ENCODE peak calls at places on chromosomes 13 and 19, in eight cellular contexts. One of them, this sample, is unnamed.

GRCh38 chr19:35478794-35479193 is 11.5 kb downstream of the KRTDAP start:
- DNase-seq in AG09319: no peak
- DNase-seq in naive thymus-derived CD8-positive, alpha-beta T cell: no peak
- DNase-seq in NCI-H1092: no peak
- DNase-seq in osteoblast: no peak
- DNase-seq in stimulated activated CD8-positive, alpha-beta memory T cell treated with anti-CD3 and anti-CD28 coated beads, Interleukin-4, amount 100 ng/mL, for 1 hour: no peak
- DNase-seq in dermis microvascular lymphatic vessel endothelial cell: no peak
- DNase-seq in DMS153: no peak
- DNase-seq in this sample: no peak

GRCh38 chr19:11422163-11423068 is 3.3 kb upstream of the RGL3 start:
- DNase-seq in AG09319: no peak
- DNase-seq in naive thymus-derived CD8-positive, alpha-beta T cell: peak; percentile 55
- DNase-seq in NCI-H1092: no peak
- DNase-seq in osteoblast: peak; percentile 92
- DNase-seq in stimulated activated CD8-positive, alpha-beta memory T cell treated with anti-CD3 and anti-CD28 coated beads, Interleukin-4, amount 100 ng/mL, for 1 hour: no peak
- DNase-seq in dermis microvascular lymphatic vessel endothelial cell: no peak
- DNase-seq in DMS153: peak; percentile 49
- DNase-seq in this sample: no peak

GRCh38 chr19:42254083-42254849 is 662 bp downstream of the ERF start:
- DNase-seq in AG09319: no peak
- DNase-seq in naive thymus-derived CD8-positive, alpha-beta T cell: peak; percentile 85
- DNase-seq in NCI-H1092: no peak
- DNase-seq in osteoblast: peak; percentile 90
- DNase-seq in stimulated activated CD8-positive, alpha-beta memory T cell treated with anti-CD3 and anti-CD28 coated beads, Interleukin-4, amount 100 ng/mL, for 1 hour: peak; percentile 49
- DNase-seq in dermis microvascular lymphatic vessel endothelial cell: peak; percentile 69
- DNase-seq in DMS153: no peak
- DNase-seq in this sample: peak; percentile 68

GRCh38 chr13:75702476-75702875 is 66.3 kb downstream of the LMO7 start:
- DNase-seq in AG09319: no peak
- DNase-seq in naive thymus-derived CD8-positive, alpha-beta T cell: no peak
- DNase-seq in NCI-H1092: no peak
- DNase-seq in osteoblast: no peak
- DNase-seq in stimulated activated CD8-positive, alpha-beta memory T cell treated with anti-CD3 and anti-CD28 coated beads, Interleukin-4, amount 100 ng/mL, for 1 hour: no peak
- DNase-seq in dermis microvascular lymphatic vessel endothelial cell: no peak
- DNase-seq in DMS153: no peak
- DNase-seq in this sample: no peak

GRCh38 chr13:113816248-113816924 is 47.5 kb downstream of the GAS6 start:
- DNase-seq in AG09319: no peak
- DNase-seq in naive thymus-derived CD8-positive, alpha-beta T cell: no peak
- DNase-seq in NCI-H1092: no peak
- DNase-seq in osteoblast: no peak
- DNase-seq in stimulated activated CD8-positive, alpha-beta memory T cell treated with anti-CD3 and anti-CD28 coated beads, Interleukin-4, amount 100 ng/mL, for 1 hour: no peak
- DNase-seq in dermis microvascular lymphatic vessel endothelial cell: peak; percentile 28
- DNase-seq in DMS153: no peak
- DNase-seq in this sample: peak; percentile 27

GRCh38 chr13:37878496-37878895 is 8.9 kb upstream of the TRPC4 start:
- DNase-seq in AG09319: no peak
- DNase-seq in naive thymus-derived CD8-positive, alpha-beta T cell: no peak
- DNase-seq in NCI-H1092: no peak
- DNase-seq in osteoblast: no peak
- DNase-seq in stimulated activated CD8-positive, alpha-beta memory T cell treated with anti-CD3 and anti-CD28 coated beads, Interleukin-4, amount 100 ng/mL, for 1 hour: no peak
- DNase-seq in dermis microvascular lymphatic vessel endothelial cell: no peak
- DNase-seq in DMS153: no peak
- DNase-seq in this sample: no peak

GRCh38 chr19:50835103-50835784 is 1.9 kb upstream of the KLK15 start:
- DNase-seq in AG09319: no peak
- DNase-seq in naive thymus-derived CD8-positive, alpha-beta T cell: no peak
- DNase-seq in NCI-H1092: no peak
- DNase-seq in osteoblast: no peak
- DNase-seq in stimulated activated CD8-positive, alpha-beta memory T cell treated with anti-CD3 and anti-CD28 coated beads, Interleukin-4, amount 100 ng/mL, for 1 hour: no peak
- DNase-seq in dermis microvascular lymphatic vessel endothelial cell: no peak
- DNase-seq in DMS153: peak; percentile 15
- DNase-seq in this sample: no peak

GRCh38 chr19:45569619-45570421 is 14.8 kb downstream of the OPA3 start:
- DNase-seq in AG09319: no peak
- DNase-seq in naive thymus-derived CD8-positive, alpha-beta T cell: peak; percentile 53
- DNase-seq in NCI-H1092: no peak
- DNase-seq in osteoblast: no peak
- DNase-seq in stimulated activated CD8-positive, alpha-beta memory T cell treated with anti-CD3 and anti-CD28 coated beads, Interleukin-4, amount 100 ng/mL, for 1 hour: no peak
- DNase-seq in dermis microvascular lymphatic vessel endothelial cell: peak; percentile 36
- DNase-seq in DMS153: no peak
- DNase-seq in this sample: peak; percentile 52

GRCh38 chr19:55581145-55581827 is 638 bp upstream of the ZNF579 start:
- DNase-seq in AG09319: no peak
- DNase-seq in naive thymus-derived CD8-positive, alpha-beta T cell: no peak
- DNase-seq in NCI-H1092: no peak
- DNase-seq in osteoblast: peak; percentile 62
- DNase-seq in stimulated activated CD8-positive, alpha-beta memory T cell treated with anti-CD3 and anti-CD28 coated beads, Interleukin-4, amount 100 ng/mL, for 1 hour: no peak
- DNase-seq in dermis microvascular lymphatic vessel endothelial cell: peak; percentile 14
- DNase-seq in DMS153: no peak
- DNase-seq in this sample: peak; percentile 22

GRCh38 chr19:14405380-14405757 is 13.8 kb downstream of the DDX39A start:
- DNase-seq in AG09319: no peak
- DNase-seq in naive thymus-derived CD8-positive, alpha-beta T cell: no peak
- DNase-seq in NCI-H1092: no peak
- DNase-seq in osteoblast: no peak
- DNase-seq in stimulated activated CD8-positive, alpha-beta memory T cell treated with anti-CD3 and anti-CD28 coated beads, Interleukin-4, amount 100 ng/mL, for 1 hour: no peak
- DNase-seq in dermis microvascular lymphatic vessel endothelial cell: no peak
- DNase-seq in DMS153: no peak
- DNase-seq in this sample: no peak

GRCh38 chr19:14632286-14632685 is 42.4 kb downstream of the ADGRE3 start:
- DNase-seq in AG09319: no peak
- DNase-seq in naive thymus-derived CD8-positive, alpha-beta T cell: peak; percentile 17
- DNase-seq in NCI-H1092: no peak
- DNase-seq in osteoblast: no peak
- DNase-seq in stimulated activated CD8-positive, alpha-beta memory T cell treated with anti-CD3 and anti-CD28 coated beads, Interleukin-4, amount 100 ng/mL, for 1 hour: no peak
- DNase-seq in dermis microvascular lymphatic vessel endothelial cell: peak; percentile 30
- DNase-seq in DMS153: no peak
- DNase-seq in this sample: peak; percentile 39

GRCh38 chr19:47093841-47094240 is 19.7 kb downstream of the ZC3H4 start:
- DNase-seq in AG09319: no peak
- DNase-seq in naive thymus-derived CD8-positive, alpha-beta T cell: no peak
- DNase-seq in NCI-H1092: no peak
- DNase-seq in osteoblast: no peak
- DNase-seq in stimulated activated CD8-positive, alpha-beta memory T cell treated with anti-CD3 and anti-CD28 coated beads, Interleukin-4, amount 100 ng/mL, for 1 hour: no peak
- DNase-seq in dermis microvascular lymphatic vessel endothelial cell: no peak
- DNase-seq in DMS153: no peak
- DNase-seq in this sample: no peak

GRCh38 chr13:75881109-75881775 is 245.1 kb downstream of the LMO7 start:
- DNase-seq in AG09319: peak; percentile 97
- DNase-seq in naive thymus-derived CD8-positive, alpha-beta T cell: no peak
- DNase-seq in NCI-H1092: no peak
- DNase-seq in osteoblast: no peak
- DNase-seq in stimulated activated CD8-positive, alpha-beta memory T cell treated with anti-CD3 and anti-CD28 coated beads, Interleukin-4, amount 100 ng/mL, for 1 hour: no peak
- DNase-seq in dermis microvascular lymphatic vessel endothelial cell: no peak
- DNase-seq in DMS153: no peak
- DNase-seq in this sample: no peak

GRCh38 chr19:45115809-45116615 is 23.0 kb downstream of the PPP1R37 start:
- DNase-seq in AG09319: no peak
- DNase-seq in naive thymus-derived CD8-positive, alpha-beta T cell: no peak
- DNase-seq in NCI-H1092: peak; percentile 35
- DNase-seq in osteoblast: no peak
- DNase-seq in stimulated activated CD8-positive, alpha-beta memory T cell treated with anti-CD3 and anti-CD28 coated beads, Interleukin-4, amount 100 ng/mL, for 1 hour: no peak
- DNase-seq in dermis microvascular lymphatic vessel endothelial cell: no peak
- DNase-seq in DMS153: peak; percentile 91
- DNase-seq in this sample: no peak

GRCh38 chr19:38252385-38252784 is 3.8 kb downstream of the PPP1R14A start:
- DNase-seq in AG09319: no peak
- DNase-seq in naive thymus-derived CD8-positive, alpha-beta T cell: no peak
- DNase-seq in NCI-H1092: no peak
- DNase-seq in osteoblast: peak; percentile 68
- DNase-seq in stimulated activated CD8-positive, alpha-beta memory T cell treated with anti-CD3 and anti-CD28 coated beads, Interleukin-4, amount 100 ng/mL, for 1 hour: no peak
- DNase-seq in dermis microvascular lymphatic vessel endothelial cell: no peak
- DNase-seq in DMS153: no peak
- DNase-seq in this sample: no peak

GRCh38 chr13:113860051-113860471 is 3.8 kb downstream of the GAS6 start:
- DNase-seq in AG09319: no peak
- DNase-seq in naive thymus-derived CD8-positive, alpha-beta T cell: no peak
- DNase-seq in NCI-H1092: no peak
- DNase-seq in osteoblast: no peak
- DNase-seq in stimulated activated CD8-positive, alpha-beta memory T cell treated with anti-CD3 and anti-CD28 coated beads, Interleukin-4, amount 100 ng/mL, for 1 hour: no peak
- DNase-seq in dermis microvascular lymphatic vessel endothelial cell: no peak
- DNase-seq in DMS153: no peak
- DNase-seq in this sample: no peak

GRCh38 chr13:50129923-50130685 is 114.9 kb downstream of the KCNRG start:
- DNase-seq in AG09319: no peak
- DNase-seq in naive thymus-derived CD8-positive, alpha-beta T cell: peak; percentile 36
- DNase-seq in NCI-H1092: no peak
- DNase-seq in osteoblast: peak; percentile 95
- DNase-seq in stimulated activated CD8-positive, alpha-beta memory T cell treated with anti-CD3 and anti-CD28 coated beads, Interleukin-4, amount 100 ng/mL, for 1 hour: no peak
- DNase-seq in dermis microvascular lymphatic vessel endothelial cell: no peak
- DNase-seq in DMS153: no peak
- DNase-seq in this sample: peak; percentile 59

GRCh38 chr13:95485518-95486144 is 66.9 kb upstream of the CLDN10 start:
- DNase-seq in AG09319: no peak
- DNase-seq in naive thymus-derived CD8-positive, alpha-beta T cell: no peak
- DNase-seq in NCI-H1092: no peak
- DNase-seq in osteoblast: no peak
- DNase-seq in stimulated activated CD8-positive, alpha-beta memory T cell treated with anti-CD3 and anti-CD28 coated beads, Interleukin-4, amount 100 ng/mL, for 1 hour: no peak
- DNase-seq in dermis microvascular lymphatic vessel endothelial cell: peak; percentile 82
- DNase-seq in DMS153: no peak
- DNase-seq in this sample: peak; percentile 84

GRCh38 chr19:35404879-35405622 is 34.2 kb downstream of the GPR42 start:
- DNase-seq in AG09319: peak; percentile 43
- DNase-seq in naive thymus-derived CD8-positive, alpha-beta T cell: no peak
- DNase-seq in NCI-H1092: no peak
- DNase-seq in osteoblast: peak; percentile 93
- DNase-seq in stimulated activated CD8-positive, alpha-beta memory T cell treated with anti-CD3 and anti-CD28 coated beads, Interleukin-4, amount 100 ng/mL, for 1 hour: no peak
- DNase-seq in dermis microvascular lymphatic vessel endothelial cell: no peak
- DNase-seq in DMS153: no peak
- DNase-seq in this sample: no peak

GRCh38 chr13:73985789-73986188 is 148.4 kb downstream of the KLF12 start:
- DNase-seq in AG09319: no peak
- DNase-seq in naive thymus-derived CD8-positive, alpha-beta T cell: peak; percentile 50
- DNase-seq in NCI-H1092: no peak
- DNase-seq in osteoblast: no peak
- DNase-seq in stimulated activated CD8-positive, alpha-beta memory T cell treated with anti-CD3 and anti-CD28 coated beads, Interleukin-4, amount 100 ng/mL, for 1 hour: no peak
- DNase-seq in dermis microvascular lymphatic vessel endothelial cell: no peak
- DNase-seq in DMS153: no peak
- DNase-seq in this sample: no peak

GRCh38 chr19:33703821-33704220 is 82.1 kb downstream of the CHST8 start:
- DNase-seq in AG09319: no peak
- DNase-seq in naive thymus-derived CD8-positive, alpha-beta T cell: no peak
- DNase-seq in NCI-H1092: no peak
- DNase-seq in osteoblast: no peak
- DNase-seq in stimulated activated CD8-positive, alpha-beta memory T cell treated with anti-CD3 and anti-CD28 coated beads, Interleukin-4, amount 100 ng/mL, for 1 hour: no peak
- DNase-seq in dermis microvascular lymphatic vessel endothelial cell: no peak
- DNase-seq in DMS153: no peak
- DNase-seq in this sample: no peak

GRCh38 chr13:44306401-44307192 is 67.0 kb upstream of the SERP2 start:
- DNase-seq in AG09319: peak; percentile 75
- DNase-seq in naive thymus-derived CD8-positive, alpha-beta T cell: peak; percentile 39
- DNase-seq in NCI-H1092: peak; percentile 33
- DNase-seq in osteoblast: peak; percentile 76
- DNase-seq in stimulated activated CD8-positive, alpha-beta memory T cell treated with anti-CD3 and anti-CD28 coated beads, Interleukin-4, amount 100 ng/mL, for 1 hour: no peak
- DNase-seq in dermis microvascular lymphatic vessel endothelial cell: peak; percentile 96
- DNase-seq in DMS153: peak; percentile 54
- DNase-seq in this sample: peak; percentile 20

GRCh38 chr13:80361883-80362327 is 21.0 kb upstream of the SPRY2 start:
- DNase-seq in AG09319: no peak
- DNase-seq in naive thymus-derived CD8-positive, alpha-beta T cell: no peak
- DNase-seq in NCI-H1092: peak; percentile 18
- DNase-seq in osteoblast: peak; percentile 48
- DNase-seq in stimulated activated CD8-positive, alpha-beta memory T cell treated with anti-CD3 and anti-CD28 coated beads, Interleukin-4, amount 100 ng/mL, for 1 hour: no peak
- DNase-seq in dermis microvascular lymphatic vessel endothelial cell: peak; percentile 25
- DNase-seq in DMS153: peak; percentile 33
- DNase-seq in this sample: peak; percentile 38

GRCh38 chr19:45999653-46000121 is 4.4 kb downstream of the CCDC61 start:
- DNase-seq in AG09319: no peak
- DNase-seq in naive thymus-derived CD8-positive, alpha-beta T cell: no peak
- DNase-seq in NCI-H1092: no peak
- DNase-seq in osteoblast: no peak
- DNase-seq in stimulated activated CD8-positive, alpha-beta memory T cell treated with anti-CD3 and anti-CD28 coated beads, Interleukin-4, amount 100 ng/mL, for 1 hour: no peak
- DNase-seq in dermis microvascular lymphatic vessel endothelial cell: peak; percentile 29
- DNase-seq in DMS153: peak; percentile 64
- DNase-seq in this sample: peak; percentile 32

GRCh38 chr13:44763604-44764311 is 187.6 kb upstream of the TSC22D1 start:
- DNase-seq in AG09319: no peak
- DNase-seq in naive thymus-derived CD8-positive, alpha-beta T cell: no peak
- DNase-seq in NCI-H1092: no peak
- DNase-seq in osteoblast: peak; percentile 23
- DNase-seq in stimulated activated CD8-positive, alpha-beta memory T cell treated with anti-CD3 and anti-CD28 coated beads, Interleukin-4, amount 100 ng/mL, for 1 hour: no peak
- DNase-seq in dermis microvascular lymphatic vessel endothelial cell: peak; percentile 40
- DNase-seq in DMS153: no peak
- DNase-seq in this sample: peak; percentile 65

GRCh38 chr19:10419646-10420443 is 493 bp upstream of the PDE4A start:
- DNase-seq in AG09319: no peak
- DNase-seq in naive thymus-derived CD8-positive, alpha-beta T cell: peak; percentile 61
- DNase-seq in NCI-H1092: no peak
- DNase-seq in osteoblast: peak; percentile 95
- DNase-seq in stimulated activated CD8-positive, alpha-beta memory T cell treated with anti-CD3 and anti-CD28 coated beads, Interleukin-4, amount 100 ng/mL, for 1 hour: no peak
- DNase-seq in dermis microvascular lymphatic vessel endothelial cell: peak; percentile 65
- DNase-seq in DMS153: no peak
- DNase-seq in this sample: peak; percentile 76

GRCh38 chr13:25207291-25207690 is 35.2 kb upstream of the AMER2 start:
- DNase-seq in AG09319: no peak
- DNase-seq in naive thymus-derived CD8-positive, alpha-beta T cell: no peak
- DNase-seq in NCI-H1092: no peak
- DNase-seq in osteoblast: no peak
- DNase-seq in stimulated activated CD8-positive, alpha-beta memory T cell treated with anti-CD3 and anti-CD28 coated beads, Interleukin-4, amount 100 ng/mL, for 1 hour: no peak
- DNase-seq in dermis microvascular lymphatic vessel endothelial cell: no peak
- DNase-seq in DMS153: no peak
- DNase-seq in this sample: no peak

GRCh38 chr19:48569814-48570213 is 17.8 kb downstream of the SULT2B1 start:
- DNase-seq in AG09319: no peak
- DNase-seq in naive thymus-derived CD8-positive, alpha-beta T cell: no peak
- DNase-seq in NCI-H1092: no peak
- DNase-seq in osteoblast: peak; percentile 19
- DNase-seq in stimulated activated CD8-positive, alpha-beta memory T cell treated with anti-CD3 and anti-CD28 coated beads, Interleukin-4, amount 100 ng/mL, for 1 hour: no peak
- DNase-seq in dermis microvascular lymphatic vessel endothelial cell: no peak
- DNase-seq in DMS153: no peak
- DNase-seq in this sample: no peak

GRCh38 chr19:49347835-49348234 is 12.6 kb downstream of the CD37 start:
- DNase-seq in AG09319: peak; percentile 32
- DNase-seq in naive thymus-derived CD8-positive, alpha-beta T cell: no peak
- DNase-seq in NCI-H1092: no peak
- DNase-seq in osteoblast: peak; percentile 93
- DNase-seq in stimulated activated CD8-positive, alpha-beta memory T cell treated with anti-CD3 and anti-CD28 coated beads, Interleukin-4, amount 100 ng/mL, for 1 hour: no peak
- DNase-seq in dermis microvascular lymphatic vessel endothelial cell: peak; percentile 32
- DNase-seq in DMS153: no peak
- DNase-seq in this sample: peak; percentile 44

GRCh38 chr13:46295531-46296464 is 84.1 kb downstream of the LRRC63 start:
- DNase-seq in AG09319: peak; percentile 92
- DNase-seq in naive thymus-derived CD8-positive, alpha-beta T cell: peak; percentile 91
- DNase-seq in NCI-H1092: no peak
- DNase-seq in osteoblast: peak; percentile 76
- DNase-seq in stimulated activated CD8-positive, alpha-beta memory T cell treated with anti-CD3 and anti-CD28 coated beads, Interleukin-4, amount 100 ng/mL, for 1 hour: peak; percentile 15
- DNase-seq in dermis microvascular lymphatic vessel endothelial cell: peak; percentile 75
- DNase-seq in DMS153: no peak
- DNase-seq in this sample: peak; percentile 58

GRCh38 chr13:39263033-39263432 is 224.8 kb downstream of the NHLRC3 start:
- DNase-seq in AG09319: no peak
- DNase-seq in naive thymus-derived CD8-positive, alpha-beta T cell: peak; percentile 11
- DNase-seq in NCI-H1092: peak; percentile 23
- DNase-seq in osteoblast: peak; percentile 35
- DNase-seq in stimulated activated CD8-positive, alpha-beta memory T cell treated with anti-CD3 and anti-CD28 coated beads, Interleukin-4, amount 100 ng/mL, for 1 hour: no peak
- DNase-seq in dermis microvascular lymphatic vessel endothelial cell: peak; percentile 52
- DNase-seq in DMS153: peak; percentile 57
- DNase-seq in this sample: peak; percentile 47

GRCh38 chr19:37329686-37330085 is 41.2 kb upstream of the ZNF527 start:
- DNase-seq in AG09319: no peak
- DNase-seq in naive thymus-derived CD8-positive, alpha-beta T cell: no peak
- DNase-seq in NCI-H1092: no peak
- DNase-seq in osteoblast: no peak
- DNase-seq in stimulated activated CD8-positive, alpha-beta memory T cell treated with anti-CD3 and anti-CD28 coated beads, Interleukin-4, amount 100 ng/mL, for 1 hour: no peak
- DNase-seq in dermis microvascular lymphatic vessel endothelial cell: peak; percentile 26
- DNase-seq in DMS153: no peak
- DNase-seq in this sample: no peak

GRCh38 chr13:32309812-32310706 is 5.1 kb downstream of the ZAR1L start:
- DNase-seq in AG09319: peak; percentile 39
- DNase-seq in naive thymus-derived CD8-positive, alpha-beta T cell: peak; percentile 59
- DNase-seq in NCI-H1092: peak; percentile 2
- DNase-seq in osteoblast: peak; percentile 77
- DNase-seq in stimulated activated CD8-positive, alpha-beta memory T cell treated with anti-CD3 and anti-CD28 coated beads, Interleukin-4, amount 100 ng/mL, for 1 hour: no peak
- DNase-seq in dermis microvascular lymphatic vessel endothelial cell: peak; percentile 75
- DNase-seq in DMS153: no peak
- DNase-seq in this sample: peak; percentile 74

GRCh38 chr19:4012092-4012974 is 4.8 kb downstream of the PIAS4 start:
- DNase-seq in AG09319: no peak
- DNase-seq in naive thymus-derived CD8-positive, alpha-beta T cell: no peak
- DNase-seq in NCI-H1092: no peak
- DNase-seq in osteoblast: peak; percentile 62
- DNase-seq in stimulated activated CD8-positive, alpha-beta memory T cell treated with anti-CD3 and anti-CD28 coated beads, Interleukin-4, amount 100 ng/mL, for 1 hour: no peak
- DNase-seq in dermis microvascular lymphatic vessel endothelial cell: no peak
- DNase-seq in DMS153: peak; percentile 77
- DNase-seq in this sample: no peak